ENCODE peak calls at places on chromosomes 2 and 18, in five cellular contexts. Y is IMR-90, U is GM23248, L is neural progenitor cell, M is HepG2. V is an unnamed sample.

GRCh38 chr18:29892960-29893558 is 1149.5 kb downstream of the DSC3 start:
- DNase-seq in Y (no peak), U (peak; percentile 20), L (peak; percentile 16), M (no peak), V (peak; percentile 48)

GRCh38 chr18:68494802-68495560 is 219.9 kb downstream of the TMX3 start:
- DNase-seq in Y (peak; percentile 98), U (peak; percentile 86), L (no peak), M (no peak), V (peak; percentile 25)

GRCh38 chr2:69225933-69226332 is 161.1 kb downstream of the GFPT1 start:
- DNase-seq in Y (peak; percentile 67), U (peak; percentile 63), L (no peak), M (no peak), V (no peak)

GRCh38 chr2:119715409-119716295 is 36.7 kb downstream of the TMEM177 start:
- DNase-seq in Y (no peak), U (no peak), L (no peak), M (peak; percentile 38), V (no peak)

GRCh38 chr2:43939695-43940094 is 56.1 kb downstream of the LRPPRC start:
- DNase-seq in Y (no peak), U (no peak), L (no peak), M (no peak), V (no peak)

GRCh38 chr2:44705851-44706555 is 235.5 kb upstream of the SIX3 start:
- DNase-seq in Y (no peak), U (no peak), L (peak; percentile 89), M (no peak), V (no peak)

GRCh38 chr2:12032421-12032820 is 286.0 kb downstream of the LPIN1 start:
- DNase-seq in Y (no peak), U (no peak), L (no peak), M (no peak), V (no peak)

GRCh38 chr2:152336854-152337510 is 2.0 kb downstream of the FMNL2 start:
- DNase-seq in Y (peak; percentile 53), U (peak; percentile 58), L (peak; percentile 56), M (no peak), V (peak; percentile 11)

GRCh38 chr2:47016172-47016913 is 100.7 kb upstream of the MCFD2 start:
- DNase-seq in Y (peak; percentile 98), U (peak; percentile 92), L (peak; percentile 51), M (no peak), V (peak; percentile 95)

GRCh38 chr2:137966043-137966442 is 1.8 kb downstream of the HNMT start:
- DNase-seq in Y (no peak), U (no peak), L (no peak), M (no peak), V (no peak)
- H3K4me3 ChIP-seq in Y (no peak overlapping the region), U (no peak overlapping the region), L (no peak overlapping the region), M (peak overlapping the region; percentile 82), V (peak overlapping the region; percentile 39)

GRCh38 chr2:237675326-237675725 is 47.9 kb downstream of the LRRFIP1 start:
- DNase-seq in Y (no peak), U (no peak), L (no peak), M (no peak), V (no peak)
- H3K9ac ChIP-seq in Y (no peak overlapping the region), U (peak overlapping the region; percentile 86), L (no peak overlapping the region), M (peak overlapping the region; percentile 52), V (no peak overlapping the region)

GRCh38 chr2:198053776-198054175 is 249.4 kb downstream of the PLCL1 start:
- DNase-seq in Y (no peak), U (no peak), L (no peak), M (no peak), V (no peak)

GRCh38 chr2:198053173-198053572 is 248.8 kb downstream of the PLCL1 start:
- DNase-seq in Y (no peak), U (no peak), L (no peak), M (no peak), V (no peak)

GRCh38 chr2:198055726-198056125 is 251.3 kb downstream of the PLCL1 start:
- DNase-seq in Y (no peak), U (no peak), L (no peak), M (no peak), V (no peak)

GRCh38 chr2:198052741-198053140 is 248.3 kb downstream of the PLCL1 start:
- DNase-seq in Y (no peak), U (no peak), L (no peak), M (no peak), V (no peak)

DNA sequence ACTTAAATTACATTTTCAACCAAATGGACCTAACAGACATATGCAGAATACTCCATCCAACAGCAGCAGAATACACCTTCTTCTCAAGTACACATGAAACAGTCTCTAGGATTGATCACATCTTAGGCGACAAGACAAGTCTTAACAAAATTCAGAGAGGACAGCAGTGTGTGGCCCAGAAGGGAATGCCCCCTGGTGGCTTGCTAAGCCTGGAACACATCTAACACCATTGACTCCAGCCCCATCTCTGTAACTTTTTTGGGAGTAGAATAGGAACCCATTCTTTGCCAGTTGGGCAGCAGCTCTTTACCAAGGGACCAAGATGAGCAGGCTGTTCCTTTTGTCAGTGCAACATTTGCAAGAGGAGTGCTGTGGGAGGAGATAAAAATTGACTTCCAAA is 249.9 kb downstream of the PLCL1 start:
- DNase-seq in Y (peak; percentile 37), U (peak; percentile 62), L (peak; percentile 53), M (peak; percentile 10), V (peak; percentile 14)
- H3K4me2 ChIP-seq in Y (no peak overlapping the region), U (no peak overlapping the region), L (no peak overlapping the region), M (no peak overlapping the region), V (no peak overlapping the region)

GRCh38 chr18:7566587-7567486 is at the start of gene PTPRM:
- DNase-seq in Y (peak; percentile 78), U (peak; percentile 95), L (peak; percentile 94), M (peak; percentile 47), V (peak; percentile 88)
- H3K4me3 ChIP-seq in Y (peak within 1 kb of the TSS; percentile 96), U (peak within 1 kb of the TSS; percentile 81), L (peak within 1 kb of the TSS; percentile 63), M (peak within 1 kb of the TSS; percentile 92), V (peak within 1 kb of the TSS; percentile 95)

GRCh38 chr2:195694553-195694952 is 37.5 kb downstream of the SLC39A10 start:
- DNase-seq in Y (no peak), U (no peak), L (no peak), M (no peak), V (no peak)

GRCh38 chr2:195697681-195698220 is 40.7 kb downstream of the SLC39A10 start:
- DNase-seq in Y (no peak), U (no peak), L (no peak), M (no peak), V (no peak)

GRCh38 chr2:195696012-195696411 is 39.0 kb downstream of the SLC39A10 start:
- DNase-seq in Y (no peak), U (no peak), L (no peak), M (no peak), V (no peak)

GRCh38 chr2:195700480-195700879 is 43.5 kb downstream of the SLC39A10 start:
- DNase-seq in Y (no peak), U (no peak), L (no peak), M (no peak), V (no peak)

DNA sequence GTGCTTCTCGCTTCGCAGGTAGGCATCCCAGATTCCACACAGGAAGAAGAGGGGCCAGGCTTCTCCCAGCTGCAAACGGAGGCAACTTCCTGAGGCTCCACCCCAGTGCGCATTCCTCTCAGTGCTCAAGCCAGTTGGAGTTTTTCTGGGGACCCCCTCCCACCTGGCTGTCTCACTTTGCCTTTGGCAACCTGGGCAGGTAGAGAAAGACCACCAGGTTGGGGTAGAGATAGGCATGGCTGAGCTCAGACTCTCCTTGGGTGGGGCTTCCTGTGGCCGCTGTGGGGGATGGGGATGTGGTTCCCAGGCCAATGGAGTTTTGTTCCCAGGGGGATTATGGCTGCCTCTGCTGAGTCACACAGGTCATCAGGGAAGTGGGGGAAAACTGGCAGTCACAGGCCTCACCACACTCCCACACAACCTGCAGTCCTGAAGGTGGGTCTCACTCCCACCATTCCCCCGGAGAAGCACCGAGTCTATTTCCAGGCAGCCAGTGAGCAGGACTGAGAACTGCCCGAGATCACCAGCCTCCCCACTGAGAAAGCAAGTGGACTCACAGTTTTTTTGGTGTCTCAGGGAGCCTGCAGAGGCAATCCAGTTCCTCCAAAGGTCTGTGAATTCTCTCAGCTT is 38.1 kb downstream of the SLC39A10 start:
- DNase-seq in Y (no peak), U (no peak), L (no peak), M (no peak), V (no peak)
- H3K9ac ChIP-seq in Y (no peak overlapping the region), U (no peak overlapping the region), L (no peak overlapping the region), M (no peak overlapping the region), V (no peak overlapping the region)

GRCh38 chr2:153595939-153596338 is 117.4 kb upstream of the RPRM start:
- DNase-seq in Y (no peak), U (no peak), L (peak; percentile 34), M (no peak), V (peak; percentile 92)

GRCh38 chr2:153606623-153607022 is 128.1 kb upstream of the RPRM start:
- DNase-seq in Y (no peak), U (no peak), L (no peak), M (no peak), V (no peak)

GRCh38 chr2:153601812-153602211 is 123.2 kb upstream of the RPRM start:
- DNase-seq in Y (no peak), U (no peak), L (no peak), M (no peak), V (peak; percentile 45)
- H3K4me2 ChIP-seq in Y (no peak overlapping the region), U (no peak overlapping the region), L (no peak overlapping the region), M (no peak overlapping the region), V (no peak overlapping the region)